ENCODE peak calls at places on chromosome 22, in five cellular contexts. N is prostate gland, F is hepatocyte, D is A549, R is Peyer's patch. B is an unnamed sample.

GRCh38 chr22:36294801-36295200 is 41.9 kb downstream of the APOL1 start:
- DNase-seq in N (no peak), F (no peak), D (no peak), R (no peak), B (peak)

GRCh38 chr22:44828193-44828592 is 75.8 kb downstream of the ARHGAP8 start:
- DNase-seq in N (no peak), F (no peak), D (peak), R (no peak), B (no peak)

GRCh38 chr22:21626073-21626734 is 3.6 kb downstream of the YDJC start:
- DNase-seq in N (no peak), F (no peak), D (no peak), R (no peak), B (no peak)

GRCh38 chr22:29343313-29343805 is 27.9 kb upstream of the RASL10A start:
- DNase-seq in N (no peak), F (no peak), D (no peak), R (no peak), B (no peak)

GRCh38 chr22:36999463-36999862 is 19.8 kb downstream of the TST start:
- DNase-seq in N (no peak), F (no peak), D (no peak), R (no peak), B (no peak)

GRCh38 chr22:36409911-36410756 is 22.4 kb upstream of the MYH9 start:
- DNase-seq in N (peak), F (peak), D (no peak), R (peak), B (peak)

GRCh38 chr22:32854351-32854804 is 52.9 kb downstream of the TIMP3 start:
- DNase-seq in N (no peak), F (no peak), D (no peak), R (no peak), B (no peak)

GRCh38 chr22:28208036-28208435 is 289.0 kb upstream of the PITPNB start:
- DNase-seq in N (no peak), F (no peak), D (no peak), R (no peak), B (no peak)

GRCh38 chr22:44355688-44356070 is 42.9 kb upstream of the SHISAL1 start:
- DNase-seq in N (no peak), F (no peak), D (no peak), R (no peak), B (peak)

GRCh38 chr22:19810381-19811141 is 44.1 kb downstream of the GNB1L start:
- DNase-seq in N (no peak), F (peak), D (no peak), R (peak), B (peak)

GRCh38 chr22:44180706-44181032 is at the start of gene PARVG:
- DNase-seq in N (no peak), F (peak), D (no peak), R (peak), B (no peak)

GRCh38 chr22:43533131-43533530 is 121.3 kb downstream of the MPPED1 start:
- DNase-seq in N (no peak), F (no peak), D (no peak), R (no peak), B (no peak)

GRCh38 chr22:48651036-48651890 is 1176.4 kb downstream of the BRD1 start:
- DNase-seq in N (no peak), F (no peak), D (no peak), R (no peak), B (no peak)

GRCh38 chr22:23062616-23063538 is 7.4 kb upstream of the GNAZ start:
- DNase-seq in N (no peak), F (peak), D (no peak), R (peak), B (peak)

GRCh38 chr22:44448271-44448780 is 49.7 kb downstream of the RTL6 start:
- DNase-seq in N (peak), F (peak), D (peak), R (peak), B (peak)

GRCh38 chr22:30694171-30694637 is 470 bp upstream of the OSBP2 start:
- DNase-seq in N (peak), F (peak), D (peak), R (peak), B (peak)

GRCh38 chr22:39562839-39563489 is 7.6 kb upstream of the CACNA1I start:
- DNase-seq in N (no peak), F (no peak), D (no peak), R (no peak), B (no peak)

GRCh38 chr22:29480512-29481264 is 670 bp downstream of the NEFH start:
- DNase-seq in N (no peak), F (peak), D (no peak), R (no peak), B (no peak)

GRCh38 chr22:19631899-19632670 is 82.2 kb upstream of the SEPTIN5 start:
- DNase-seq in N (no peak), F (peak), D (peak), R (peak), B (peak)

GRCh38 chr22:45053094-45053493 is 43.3 kb upstream of the PHF21B start:
- DNase-seq in N (no peak), F (no peak), D (no peak), R (no peak), B (no peak)

GRCh38 chr22:30044369-30044768 is 35.9 kb upstream of the HORMAD2 start:
- DNase-seq in N (no peak), F (peak), D (no peak), R (peak), B (no peak)

GRCh38 chr22:26502688-26503561 is 9.3 kb downstream of the TFIP11 start:
- DNase-seq in N (no peak), F (peak), D (peak), R (peak), B (no peak)

GRCh38 chr22:27993201-27993635 is 74.2 kb upstream of the PITPNB start:
- DNase-seq in N (no peak), F (no peak), D (no peak), R (peak), B (peak)

GRCh38 chr22:33070600-33070999 is 12.4 kb upstream of the SYN3 start:
- DNase-seq in N (no peak), F (no peak), D (no peak), R (no peak), B (no peak)

GRCh38 chr22:21026783-21027692 is 5.3 kb downstream of the SLC7A4 start:
- DNase-seq in N (peak), F (no peak), D (no peak), R (no peak), B (no peak)

GRCh38 chr22:19800761-19801244 is 40.2 kb downstream of the TBX1 start:
- DNase-seq in N (no peak), F (no peak), D (peak), R (no peak), B (peak)

GRCh38 chr22:43342347-43343261 is 568 bp downstream of the SCUBE1 start:
- DNase-seq in N (no peak), F (peak), D (no peak), R (no peak), B (no peak)

GRCh38 chr22:41140365-41140957 is 48.1 kb downstream of the EP300 start:
- DNase-seq in N (no peak), F (no peak), D (no peak), R (no peak), B (no peak)

GRCh38 chr22:49703990-49704344 is 123.7 kb downstream of the BRD1 start:
- DNase-seq in N (no peak), F (no peak), D (no peak), R (no peak), B (no peak)
- H3K4me3 ChIP-seq in N (no peak), F (no peak), D (no peak), R (no peak), B (no peak)

DNA sequence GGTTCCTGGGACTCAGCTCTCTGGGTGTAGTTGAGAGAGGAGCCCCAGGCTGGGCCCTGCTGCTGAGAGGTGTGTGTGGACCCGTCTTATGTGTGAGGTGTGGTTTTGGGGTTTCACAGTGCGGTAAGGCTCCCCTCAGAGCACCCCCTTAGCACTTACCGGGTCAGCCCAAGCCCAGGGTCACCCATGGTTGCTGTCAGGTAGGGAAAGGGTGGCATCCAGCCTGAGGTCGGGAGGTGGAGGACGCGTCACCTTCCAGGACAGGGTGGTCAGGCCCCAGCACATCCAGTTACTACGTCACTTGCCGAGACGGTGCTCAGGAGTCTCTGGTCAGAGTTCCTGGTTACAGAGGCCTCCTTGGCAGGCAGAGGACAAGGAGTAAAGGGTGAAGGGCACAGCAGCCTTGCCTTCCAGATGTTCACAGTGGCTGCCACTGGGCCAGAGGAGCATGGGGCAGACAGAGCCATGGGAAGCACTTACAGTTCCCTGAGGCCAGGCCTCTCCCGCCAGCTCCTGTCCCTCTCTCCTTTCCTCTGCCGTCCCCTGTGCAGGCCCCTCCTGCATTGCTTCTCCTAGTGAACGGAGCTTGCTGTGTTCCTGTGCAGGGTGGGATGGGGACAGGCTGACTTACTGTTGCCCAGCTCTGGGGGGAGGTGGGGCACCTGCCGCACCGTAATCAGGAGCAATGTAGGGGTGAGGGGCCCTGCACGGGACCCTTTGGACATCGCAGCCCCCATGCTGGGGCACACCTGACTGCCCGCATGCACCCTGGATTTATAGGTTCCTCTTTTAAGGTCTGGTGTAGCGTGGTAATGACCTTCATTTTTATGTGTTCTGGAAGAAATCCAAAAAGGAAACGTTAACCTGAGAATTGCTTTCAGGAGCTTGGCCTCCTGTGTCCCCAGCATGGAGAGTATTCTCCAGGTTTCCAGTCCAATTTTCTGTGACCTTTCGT is 285.9 kb downstream of the TBC1D22A start:
- DNase-seq in N (no peak), F (no peak), D (no peak), R (no peak), B (peak)
- H3K27ac ChIP-seq in N (no peak), F (no peak), D (no peak), R (peak), B (peak)

GRCh38 chr22:24836282-24836681 is 30.3 kb downstream of the SGSM1 start:
- DNase-seq in N (no peak), F (no peak), D (no peak), R (no peak), B (no peak)

GRCh38 chr22:24831678-24832077 is 25.7 kb downstream of the SGSM1 start:
- DNase-seq in N (no peak), F (no peak), D (no peak), R (no peak), B (no peak)

GRCh38 chr22:24830205-24830979 is 24.4 kb downstream of the SGSM1 start:
- DNase-seq in N (no peak), F (no peak), D (no peak), R (no peak), B (no peak)

GRCh38 chr22:24833881-24834495 is 28.0 kb downstream of the SGSM1 start:
- DNase-seq in N (no peak), F (no peak), D (no peak), R (no peak), B (no peak)

DNA sequence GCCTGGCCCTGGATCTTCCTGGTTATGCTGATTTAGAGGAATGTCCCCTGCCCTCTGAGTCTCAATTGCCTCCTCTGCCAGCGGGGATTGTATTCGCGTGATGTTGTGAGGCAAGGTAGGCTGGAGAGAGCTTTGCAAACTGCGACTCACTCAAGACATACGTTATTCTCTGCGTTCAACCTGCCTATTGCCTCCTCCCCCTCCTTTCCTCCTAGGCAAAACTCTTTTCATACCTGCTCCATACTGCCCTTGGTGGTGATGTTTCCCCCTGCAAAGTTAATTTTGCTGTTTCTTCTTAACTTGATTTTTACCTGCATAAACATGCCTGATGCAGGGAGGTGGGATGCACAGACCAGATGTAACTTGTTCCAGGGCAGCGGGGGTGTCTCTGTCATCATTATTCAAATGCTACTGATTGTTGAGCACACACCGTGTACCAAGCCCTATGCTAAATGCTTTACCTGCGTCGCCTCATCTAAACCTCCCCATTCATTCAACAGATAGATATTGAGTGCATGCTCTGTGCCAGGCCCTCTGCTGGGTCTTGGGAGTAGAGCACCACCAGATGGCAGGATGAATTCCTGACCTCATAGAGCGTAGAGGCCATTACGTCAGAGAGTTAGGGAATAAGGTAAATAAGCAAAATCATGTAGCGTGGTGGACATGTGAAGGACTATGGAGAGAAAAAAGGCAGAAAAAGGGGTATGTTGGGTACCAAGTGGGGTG is 29.0 kb downstream of the SGSM1 start:
- DNase-seq in N (no peak), F (peak), D (peak), R (no peak), B (no peak)
- TF ChIP-seq CTCF in N (no peak), F (peak), D (peak), R (no peak), B (no peak)

GRCh38 chr22:17794726-17795125 is 20.5 kb upstream of the BID start:
- DNase-seq in N (no peak), F (no peak), D (no peak), R (no peak), B (no peak)

GRCh38 chr22:17791196-17791595 is 16.9 kb upstream of the BID start:
- DNase-seq in N (no peak), F (no peak), D (no peak), R (no peak), B (no peak)

GRCh38 chr22:17792854-17793434 is 18.7 kb upstream of the BID start:
- DNase-seq in N (no peak), F (peak), D (no peak), R (no peak), B (no peak)

GRCh38 chr22:17789379-17790200 is 15.3 kb upstream of the BID start:
- DNase-seq in N (no peak), F (no peak), D (no peak), R (no peak), B (no peak)

DNA sequence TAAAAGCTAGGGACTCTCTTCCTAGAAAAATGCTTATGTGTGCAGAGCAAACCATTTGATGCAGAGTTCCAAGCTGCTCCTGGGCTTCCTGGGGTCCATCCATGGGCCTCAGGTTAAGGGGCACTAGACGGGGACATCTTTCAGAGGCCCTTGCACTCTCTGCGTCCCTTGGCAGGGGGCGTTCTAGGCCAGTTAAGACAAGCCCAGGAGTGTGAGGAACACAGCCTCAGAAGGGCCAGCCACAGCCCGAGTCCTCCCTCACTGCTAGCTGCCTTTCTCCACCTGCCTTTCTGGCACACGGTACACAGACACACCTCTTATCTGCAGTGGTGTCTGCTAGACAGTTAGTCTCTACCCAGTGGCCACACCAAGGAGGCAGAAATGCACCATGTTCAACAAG is 18.0 kb upstream of the BID start:
- DNase-seq in N (no peak), F (no peak), D (no peak), R (no peak), B (no peak)
- H3K4me3 ChIP-seq in N (no peak), F (no peak), D (no peak), R (no peak), B (no peak)

GRCh38 chr22:50161508-50162390 is 8.8 kb upstream of the PANX2 start:
- DNase-seq in N (no peak), F (no peak), D (no peak), R (no peak), B (no peak)

GRCh38 chr22:50162391-50162956 is 8.1 kb upstream of the PANX2 start:
- DNase-seq in N (no peak), F (no peak), D (no peak), R (no peak), B (no peak)

GRCh38 chr22:50153756-50154140 is 16.8 kb upstream of the PANX2 start:
- DNase-seq in N (no peak), F (no peak), D (no peak), R (no peak), B (no peak)

GRCh38 chr22:50160947-50161346 is 9.6 kb upstream of the PANX2 start:
- DNase-seq in N (no peak), F (no peak), D (no peak), R (no peak), B (no peak)

GRCh38 chr22:50157976-50158375 is 12.6 kb upstream of the PANX2 start:
- DNase-seq in N (peak), F (no peak), D (no peak), R (peak), B (peak)
- H3K27ac ChIP-seq in N (peak), F (no peak), D (no peak), R (no peak), B (no peak)

B was measured in kidney.